ENCODE peak calls at places on chromosomes 13 and 19, in four cellular contexts. N, C, R and F are unnamed samples.

GRCh38 chr13:97224544-97225324 is 2.6 kb downstream of the MBNL2 start:
- DNase-seq in N (no peak), C (no peak), R (no peak), F (no peak)

GRCh38 chr13:99655351-99656091 is 154.2 kb downstream of the TM9SF2 start:
- DNase-seq in N (no peak), C (no peak), R (peak), F (no peak)

GRCh38 chr19:55116232-55117062 is 990 bp downstream of the PPP1R12C start:
- DNase-seq in N (peak), C (no peak), R (peak), F (peak)

GRCh38 chr19:50870417-50871089 is 2.7 kb upstream of the KLK2 start:
- DNase-seq in N (no peak), C (no peak), R (peak), F (no peak)

GRCh38 chr13:33276581-33276980 is 9.0 kb downstream of the STARD13 start:
- DNase-seq in N (no peak), C (no peak), R (no peak), F (no peak)

GRCh38 chr13:50574731-50575130 is 268.8 kb downstream of the DLEU7 start:
- DNase-seq in N (no peak), C (no peak), R (no peak), F (no peak)

GRCh38 chr13:109172099-109172498 is 542.7 kb downstream of the MYO16 start:
- DNase-seq in N (no peak), C (no peak), R (no peak), F (no peak)

GRCh38 chr13:27943951-27944350 is 24.2 kb downstream of the PDX1 start:
- DNase-seq in N (no peak), C (no peak), R (no peak), F (no peak)

GRCh38 chr19:56170261-56170660 is 5.5 kb upstream of the GALP start:
- DNase-seq in N (no peak), C (no peak), R (peak), F (no peak)

GRCh38 chr19:10193666-10194499 is 870 bp downstream of the DNMT1 start:
- DNase-seq in N (no peak), C (no peak), R (peak), F (peak)

DNA sequence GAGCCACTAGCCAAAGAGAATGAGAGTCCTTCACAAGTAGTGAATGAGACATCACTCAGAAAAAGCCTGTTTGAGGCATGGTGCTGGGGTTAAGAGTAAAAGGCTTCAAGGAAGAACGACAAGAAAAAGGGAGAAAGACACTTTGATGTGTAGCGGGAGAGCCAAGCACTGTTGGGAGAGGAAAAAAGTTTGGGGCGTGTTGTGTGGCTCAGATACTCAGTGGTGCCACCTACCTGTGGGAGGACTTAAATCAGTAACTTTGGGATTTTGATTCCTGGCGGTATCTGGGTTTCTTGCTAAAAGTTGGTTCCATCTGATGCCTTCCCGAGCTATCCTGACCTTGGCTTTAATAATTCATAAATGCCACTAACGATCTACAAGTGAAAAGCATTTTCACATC is 12.3 kb downstream of the ELSPBP1 start:
- DNase-seq in N (no peak), C (no peak), R (peak), F (no peak)
- TF ChIP-seq CTCF in N (no peak), C (peak), R (peak), F (no peak)

DNA sequence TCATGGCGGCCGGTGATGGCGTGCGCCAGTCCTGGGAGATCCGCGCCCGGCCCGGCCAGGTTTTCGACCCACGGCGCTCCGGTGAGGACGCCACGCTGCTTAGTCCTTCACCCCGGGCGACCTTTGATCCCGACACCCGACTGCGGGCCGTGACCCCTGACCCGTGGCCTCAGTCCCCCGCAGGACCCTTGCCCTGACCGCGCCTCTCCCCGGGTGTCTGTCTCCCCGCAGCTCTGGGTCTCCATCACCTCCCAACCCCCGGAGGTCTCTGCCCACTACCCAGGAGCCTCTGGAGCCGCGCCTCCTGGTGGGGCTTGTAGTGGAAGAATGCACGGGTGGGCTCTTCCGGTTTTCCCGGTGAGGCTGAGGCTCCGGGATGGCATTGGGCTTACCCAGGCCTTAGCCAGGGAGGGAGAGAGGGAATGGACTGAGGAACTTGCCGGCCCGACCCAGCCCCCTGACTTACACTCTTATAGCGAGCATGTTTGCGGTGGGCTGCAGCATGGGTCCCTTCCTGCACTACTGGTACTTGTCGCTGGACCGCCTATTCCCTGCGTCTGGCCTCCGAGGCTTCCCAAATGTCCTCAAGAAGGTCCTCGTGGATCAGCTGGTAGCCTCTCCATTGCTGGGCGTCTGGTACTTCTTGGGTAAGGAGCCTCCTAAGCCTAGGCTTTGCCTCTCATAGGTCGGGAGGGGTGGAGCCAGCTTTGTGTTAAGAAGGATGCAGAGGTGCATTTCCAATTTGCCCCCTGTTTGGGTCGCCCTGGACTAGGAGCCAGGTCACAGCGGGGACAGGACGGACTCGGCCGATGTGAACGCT is 580 bp downstream of the MPV17L2 start:
- DNase-seq in N (no peak), C (no peak), R (no peak), F (no peak)
- TF ChIP-seq CTCF in N (no peak), C (no peak), R (no peak), F (no peak)

GRCh38 chr19:2233601-2234280 is 2.4 kb downstream of the PLEKHJ1 start:
- DNase-seq in N (no peak), C (no peak), R (no peak), F (no peak)

GRCh38 chr19:2230029-2230531 is 6.0 kb downstream of the PLEKHJ1 start:
- DNase-seq in N (no peak), C (no peak), R (no peak), F (no peak)

GRCh38 chr19:2232286-2233151 is 3.6 kb downstream of the PLEKHJ1 start:
- DNase-seq in N (no peak), C (no peak), R (no peak), F (no peak)

GRCh38 chr19:2230807-2231533 is 5.2 kb downstream of the PLEKHJ1 start:
- DNase-seq in N (no peak), C (no peak), R (no peak), F (no peak)

DNA sequence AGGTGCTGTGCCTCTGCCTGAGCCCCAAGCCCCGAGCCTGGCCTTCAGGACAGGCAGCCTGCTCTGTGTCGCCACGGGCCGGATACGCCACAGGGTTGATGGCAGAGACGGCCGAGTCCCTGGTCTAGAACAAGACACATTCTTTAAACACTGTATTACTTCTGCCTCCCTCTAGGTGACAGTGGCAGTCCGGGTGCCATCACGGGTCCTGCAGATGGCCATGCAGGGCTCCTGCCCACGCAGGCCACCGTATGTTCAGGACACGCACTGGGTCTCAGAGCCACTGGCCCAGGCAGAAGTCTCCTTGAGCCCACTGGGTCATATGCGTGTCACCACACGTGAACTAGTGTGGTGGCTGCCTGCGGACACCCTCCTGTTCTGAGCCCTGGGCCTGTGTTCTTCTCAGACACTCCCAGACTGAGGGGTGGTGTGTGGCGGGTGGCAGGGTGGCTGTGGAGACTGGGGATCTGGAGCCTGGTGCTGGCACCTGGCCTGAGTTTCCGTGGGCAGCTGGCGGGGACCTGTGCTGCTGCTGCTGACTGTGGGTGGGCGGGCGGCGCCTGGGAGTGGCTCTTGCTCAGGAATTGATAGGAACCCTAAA is 4.4 kb downstream of the PLEKHJ1 start:
- DNase-seq in N (no peak), C (no peak), R (peak), F (no peak)
- TF ChIP-seq CTCF in N (no peak), C (peak), R (peak), F (no peak)

GRCh38 chr19:46621191-46622117 is 3.4 kb downstream of the PTGIR start:
- DNase-seq in N (no peak), C (no peak), R (no peak), F (no peak)
- TF ChIP-seq CTCF in N (no peak), C (no peak), R (no peak), F (peak)